ENCODE peak calls at places on chromosomes 13 and 19, in nine cellular contexts. W is effector CD4-positive, alpha-beta T cell; D is EL; G is prostate gland; T is pons; L is NCI-H2029; N is LoVo; V is COR-L47; I is T-helper 1 cell. Y is an unnamed sample.

GRCh38 chr13:79782541-79783216 is 301.7 kb downstream of the NDFIP2 start:
- DNase-seq in D (peak; percentile 27), I (no peak), V (peak; percentile 73), W (no peak), G (peak; percentile 36), N (no peak), L (peak; percentile 35), T (peak; percentile 43), Y (no peak)

GRCh38 chr19:45515807-45516401 is 8.6 kb downstream of the VASP start:
- DNase-seq in W (no peak), V (no peak), G (no peak), N (no peak), T (no peak), D (no peak), I (no peak), L (no peak), Y (no peak)

GRCh38 chr13:52159159-52159982 is at the start of gene NEK3:
- DNase-seq in L (no peak), N (peak; percentile 47), T (peak; percentile 56), W (peak; percentile 15), V (peak; percentile 49), I (peak; percentile 28), G (peak; percentile 39), D (peak; percentile 57), Y (peak; percentile 20)

GRCh38 chr13:94703271-94703670 is 9.1 kb downstream of the SOX21 start:
- DNase-seq in I (no peak), D (no peak), N (no peak), V (no peak), T (no peak), L (no peak), W (no peak), G (no peak), Y (no peak)

GRCh38 chr13:112685856-112686255 is 4.0 kb upstream of the ATP11A start:
- DNase-seq in L (peak; percentile 43), V (peak; percentile 78), G (no peak), W (no peak), N (no peak), I (no peak), D (no peak), T (no peak), Y (no peak)

GRCh38 chr19:50174100-50174793 is 11.2 kb upstream of the IZUMO2 start:
- DNase-seq in D (no peak), T (no peak), V (no peak), L (no peak), W (no peak), N (no peak), I (no peak), G (no peak), Y (no peak)

GRCh38 chr13:102805680-102806079 is 6.8 kb downstream of the BIVM start:
- DNase-seq in I (no peak), D (no peak), L (no peak), V (no peak), W (no peak), N (no peak), T (no peak), G (no peak), Y (no peak)

GRCh38 chr19:1455336-1456120 is 5.6 kb downstream of the APC2 start:
- DNase-seq in N (peak; percentile 91), W (peak; percentile 30), D (peak; percentile 60), I (peak; percentile 51), L (peak; percentile 96), T (peak; percentile 69), V (no peak), G (no peak), Y (no peak)

GRCh38 chr19:42634409-42635232 is 39.9 kb upstream of the CEACAM8 start:
- DNase-seq in W (peak; percentile 8), V (no peak), N (peak; percentile 2), L (peak; percentile 31), D (peak; percentile 67), G (no peak), T (peak; percentile 7), I (peak; percentile 17), Y (no peak)

GRCh38 chr13:26855071-26855470 is 94.5 kb upstream of the GPR12 start:
- DNase-seq in G (no peak), N (no peak), D (no peak), W (no peak), I (no peak), V (no peak), L (no peak), T (peak; percentile 89), Y (peak; percentile 42)

GRCh38 chr13:112024577-112024976 is 42.4 kb upstream of the SOX1 start:
- DNase-seq in T (no peak), I (no peak), L (no peak), V (no peak), G (no peak), N (no peak), W (no peak), D (no peak), Y (no peak)

GRCh38 chr13:111117289-111117688 is 2.2 kb downstream of the ARHGEF7 start:
- DNase-seq in W (no peak), T (no peak), D (no peak), N (no peak), G (no peak), L (no peak), V (no peak), I (no peak), Y (no peak)

GRCh38 chr13:99746857-99747710 is 224.5 kb downstream of the ZIC5 start:
- DNase-seq in L (no peak), W (no peak), N (no peak), V (no peak), T (no peak), D (no peak), I (no peak), G (no peak), Y (no peak)

GRCh38 chr13:27006519-27007161 is 165.0 kb downstream of the USP12 start:
- DNase-seq in V (peak; percentile 93), I (no peak), G (no peak), D (peak; percentile 41), W (no peak), T (peak; percentile 53), L (peak; percentile 46), N (no peak), Y (peak; percentile 55)

GRCh38 chr13:27383104-27383921 is 41.1 kb upstream of the GTF3A start:
- DNase-seq in T (no peak), N (no peak), D (no peak), I (no peak), W (no peak), G (no peak), V (no peak), L (no peak), Y (no peak)

GRCh38 chr19:56177564-56178243 is 1.9 kb downstream of the GALP start:
- DNase-seq in L (no peak), T (no peak), I (no peak), V (no peak), G (no peak), W (no peak), D (no peak), N (no peak), Y (no peak)

GRCh38 chr19:5985098-5985783 is 7.3 kb upstream of the RANBP3 start:
- DNase-seq in G (no peak), I (no peak), W (no peak), N (no peak), T (no peak), V (no peak), D (peak; percentile 65), L (no peak), Y (no peak)

GRCh38 chr13:24644051-24644450 is 36.2 kb upstream of the ATP12A start:
- DNase-seq in I (no peak), N (peak; percentile 21), V (peak; percentile 1), T (no peak), W (no peak), D (no peak), L (no peak), G (no peak), Y (no peak)

GRCh38 chr19:3353493-3353892 is 12.9 kb upstream of the NFIC start:
- DNase-seq in N (no peak), T (no peak), G (no peak), W (no peak), V (no peak), L (no peak), D (no peak), I (no peak), Y (no peak)

GRCh38 chr13:21321269-21321668 is 137.8 kb downstream of the ZDHHC20 start:
- DNase-seq in V (no peak), W (no peak), L (no peak), N (no peak), T (no peak), D (no peak), G (no peak), I (no peak), Y (no peak)

GRCh38 chr13:64397699-64398098 is 2832.4 kb downstream of the PCDH9 start:
- DNase-seq in G (no peak), L (no peak), I (no peak), V (no peak), N (no peak), W (no peak), D (peak; percentile 33), T (peak; percentile 15), Y (no peak)

GRCh38 chr13:67855837-67856238 is 625.7 kb upstream of the PCDH9 start:
- DNase-seq in L (no peak), V (no peak), I (no peak), W (no peak), N (no peak), D (no peak), G (no peak), T (no peak), Y (no peak)

GRCh38 chr13:45798851-45799250 is 52.7 kb downstream of the SIAH3 start:
- DNase-seq in T (no peak), D (no peak), V (no peak), I (no peak), N (no peak), W (no peak), G (no peak), L (no peak), Y (no peak)

GRCh38 chr13:67238861-67239260 is 8.7 kb upstream of the PCDH9 start:
- DNase-seq in I (no peak), G (no peak), D (no peak), T (no peak), N (no peak), W (no peak), L (no peak), V (no peak), Y (no peak)

GRCh38 chr19:1290699-1291651 is 5.3 kb downstream of the EFNA2 start:
- DNase-seq in T (no peak), V (no peak), W (no peak), L (no peak), N (peak; percentile 34), D (no peak), G (no peak), I (no peak), Y (no peak)

GRCh38 chr13:51202477-51203046 is 19.6 kb upstream of the FAM124A start:
- DNase-seq in V (no peak), I (no peak), G (no peak), T (no peak), N (no peak), W (no peak), D (no peak), L (no peak), Y (no peak)

GRCh38 chr19:6556480-6556879 is 25.7 kb downstream of the TNFSF9 start:
- DNase-seq in G (no peak), L (no peak), D (peak; percentile 31), W (no peak), V (no peak), T (no peak), I (no peak), N (no peak), Y (no peak)

GRCh38 chr19:47324502-47324901 is 7.5 kb upstream of the C5AR2 start:
- DNase-seq in N (no peak), I (no peak), D (no peak), V (no peak), T (peak; percentile 76), L (no peak), W (no peak), G (no peak), Y (no peak)

GRCh38 chr19:3881272-3882040 is 971 bp downstream of the ATCAY start:
- DNase-seq in I (no peak), G (no peak), L (no peak), T (no peak), D (no peak), N (no peak), V (peak; percentile 23), W (no peak), Y (no peak)

GRCh38 chr13:51646041-51646670 is 61.9 kb downstream of the WDFY2 start:
- DNase-seq in W (no peak), D (no peak), N (no peak), L (no peak), V (no peak), T (peak; percentile 24), I (no peak), G (no peak), Y (no peak)

GRCh38 chr13:42056146-42056545 is 7.7 kb downstream of the DGKH start:
- DNase-seq in N (no peak), G (no peak), L (no peak), W (no peak), I (no peak), V (no peak), T (no peak), D (no peak), Y (no peak)

Y was measured in occipital lobe.